ENCODE peak calls at places on chromosome 3, in six cellular contexts. D is activated CD8-positive, alpha-beta memory T cell treated with anti-CD3 and anti-CD28 coated beads, Interleukin-2, amount 50 U/mL, for 48 hours; G is AG10803; A is stimulated activated CD8-positive, alpha-beta memory T cell treated with anti-CD3 and anti-CD28 coated beads, Interleukin-15, amount 100 ng/mL, for 1 hour; M is left cardiac atrium; F is IMR-90. E is an unnamed sample.

GRCh38 chr3:58351920-58352319 is 19.2 kb downstream of the PXK start:
- DNase-seq in D (peak; percentile 49), G (no peak), A (no peak), M (no peak), F (no peak), E (no peak)

GRCh38 chr3:156865732-156866131 is 39.6 kb downstream of the LEKR1 start:
- DNase-seq in D (no peak), G (peak; percentile 45), A (no peak), M (no peak), F (peak; percentile 40), E (no peak)

GRCh38 chr3:13705051-13705450 is 156.1 kb downstream of the FBLN2 start:
- DNase-seq in D (peak; percentile 10), G (no peak), A (no peak), M (no peak), F (no peak), E (no peak)

GRCh38 chr3:188631291-188632010 is 477.5 kb downstream of the LPP start:
- DNase-seq in D (no peak), G (peak; percentile 80), A (no peak), M (no peak), F (peak; percentile 97), E (peak; percentile 95)

GRCh38 chr3:42518800-42519567 is 16.5 kb downstream of the VIPR1 start:
- DNase-seq in D (no peak), G (no peak), A (no peak), M (peak; percentile 30), F (no peak), E (no peak)

GRCh38 chr3:95084738-95085137 is 1021.9 kb downstream of the NSUN3 start:
- DNase-seq in D (no peak), G (no peak), A (no peak), M (no peak), F (no peak), E (no peak)

GRCh38 chr3:197478746-197479668 is 76.8 kb downstream of the BDH1 start:
- DNase-seq in D (no peak), G (peak; percentile 59), A (no peak), M (no peak), F (no peak), E (peak; percentile 63)

GRCh38 chr3:123377173-123377740 is 71.6 kb downstream of the ADCY5 start:
- DNase-seq in D (no peak), G (no peak), A (no peak), M (no peak), F (no peak), E (no peak)

GRCh38 chr3:130850044-130850797 is 43.7 kb upstream of the ATP2C1 start:
- DNase-seq in D (peak; percentile 54), G (peak; percentile 10), A (no peak), M (peak; percentile 20), F (peak; percentile 46), E (peak; percentile 96)

GRCh38 chr3:126481808-126482502 is 6.3 kb upstream of the ZXDC start:
- DNase-seq in D (no peak), G (peak; percentile 66), A (no peak), M (peak; percentile 66), F (peak; percentile 27), E (no peak)

GRCh38 chr3:11541321-11542303 is 102.1 kb downstream of the VGLL4 start:
- DNase-seq in D (no peak), G (no peak), A (no peak), M (no peak), F (no peak), E (no peak)

GRCh38 chr3:81378552-81379288 is 382.7 kb downstream of the GBE1 start:
- DNase-seq in D (no peak), G (no peak), A (no peak), M (no peak), F (no peak), E (no peak)

GRCh38 chr3:158713094-158713499 is 19.2 kb downstream of the RARRES1 start:
- DNase-seq in D (no peak), G (no peak), A (no peak), M (peak; percentile 78), F (no peak), E (no peak)

GRCh38 chr3:177144922-177145321 is 52.4 kb downstream of the TBL1XR1 start:
- DNase-seq in D (no peak), G (no peak), A (no peak), M (no peak), F (no peak), E (peak; percentile 52)

GRCh38 chr3:9244495-9245183 is 4.8 kb downstream of the SRGAP3 start:
- DNase-seq in D (no peak), G (no peak), A (no peak), M (no peak), F (no peak), E (no peak)

GRCh38 chr3:66723231-66723630 is 222.4 kb upstream of the LRIG1 start:
- DNase-seq in D (no peak), G (no peak), A (no peak), M (no peak), F (peak; percentile 55), E (no peak)

GRCh38 chr3:17581421-17582080 is 160.9 kb downstream of the TBC1D5 start:
- DNase-seq in D (no peak), G (peak; percentile 28), A (no peak), M (no peak), F (peak; percentile 20), E (peak; percentile 87)

GRCh38 chr3:11818033-11818432 is 28.7 kb downstream of the TAMM41 start:
- DNase-seq in D (no peak), G (no peak), A (no peak), M (no peak), F (peak; percentile 11), E (peak; percentile 97)

GRCh38 chr3:97297032-97297431 is 467.5 kb upstream of the ARL6 start:
- DNase-seq in D (no peak), G (no peak), A (no peak), M (no peak), F (no peak), E (no peak)

GRCh38 chr3:42871592-42872196 is 4.0 kb downstream of the CYP8B1 start:
- DNase-seq in D (no peak), G (no peak), A (no peak), M (peak; percentile 42), F (no peak), E (no peak)

GRCh38 chr3:89375451-89375850 is 268.0 kb downstream of the EPHA3 start:
- DNase-seq in D (no peak), G (no peak), A (no peak), M (no peak), F (no peak), E (no peak)

GRCh38 chr3:180252683-180253082 is 215.9 kb upstream of the PEX5L start:
- DNase-seq in D (no peak), G (no peak), A (no peak), M (no peak), F (no peak), E (peak; percentile 83)

GRCh38 chr3:31802981-31803380 is 178.1 kb downstream of the OSBPL10 start:
- DNase-seq in D (no peak), G (no peak), A (no peak), M (no peak), F (no peak), E (no peak)

GRCh38 chr3:192514081-192514753 is 213.1 kb downstream of the FGF12 start:
- DNase-seq in D (no peak), G (no peak), A (no peak), M (no peak), F (no peak), E (peak; percentile 23)

GRCh38 chr3:39209329-39209970 is 17.1 kb upstream of the XIRP1 start:
- DNase-seq in D (no peak), G (no peak), A (no peak), M (no peak), F (no peak), E (no peak)

GRCh38 chr3:115615001-115615447 is 8.3 kb upstream of the GAP43 start:
- DNase-seq in D (no peak), G (no peak), A (no peak), M (no peak), F (peak; percentile 11), E (peak; percentile 61)

GRCh38 chr3:64992462-64993285 is 304.9 kb upstream of the ADAMTS9 start:
- DNase-seq in D (no peak), G (no peak), A (no peak), M (no peak), F (no peak), E (no peak)

GRCh38 chr3:104438761-104439160 is 927.9 kb upstream of the ALCAM start:
- DNase-seq in D (no peak), G (no peak), A (no peak), M (no peak), F (no peak), E (no peak)

GRCh38 chr3:186235554-186235953 is 126.5 kb downstream of the DGKG start:
- DNase-seq in D (no peak), G (no peak), A (no peak), M (no peak), F (no peak), E (no peak)

GRCh38 chr3:78368576-78369345 is 1328.9 kb downstream of the ROBO2 start:
- DNase-seq in D (no peak), G (no peak), A (no peak), M (no peak), F (no peak), E (peak; percentile 80)

GRCh38 chr3:61669676-61670299 is 108.4 kb downstream of the PTPRG start:
- DNase-seq in D (no peak), G (no peak), A (no peak), M (peak; percentile 44), F (no peak), E (peak; percentile 67)

GRCh38 chr3:9834520-9835380 is 9.1 kb downstream of the RPUSD3 start:
- DNase-seq in D (no peak), G (no peak), A (no peak), M (no peak), F (no peak), E (no peak)

GRCh38 chr3:72976182-72976825 is 20.3 kb upstream of the PPP4R2 start:
- DNase-seq in D (no peak), G (peak; percentile 85), A (no peak), M (no peak), F (peak; percentile 48), E (peak; percentile 71)

GRCh38 chr3:164903820-164904451 is 174.4 kb downstream of the SI start:
- DNase-seq in D (no peak), G (no peak), A (no peak), M (no peak), F (no peak), E (no peak)

GRCh38 chr3:42032693-42033349 is 58.3 kb upstream of the TRAK1 start:
- DNase-seq in D (peak; percentile 26), G (peak; percentile 100), A (no peak), M (peak; percentile 74), F (peak; percentile 98), E (peak; percentile 59)

GRCh38 chr3:129383292-129383860 is 45.1 kb downstream of the EFCAB12 start:
- DNase-seq in D (peak; percentile 71), G (peak; percentile 48), A (peak; percentile 12), M (peak; percentile 62), F (peak; percentile 85), E (peak; percentile 42)

GRCh38 chr3:35598804-35599203 is 40.5 kb upstream of the ARPP21 start:
- DNase-seq in D (no peak), G (no peak), A (no peak), M (no peak), F (no peak), E (no peak)